ENCODE peak calls at places on chromosomes 12 and 14, in six cellular contexts. J is RWPE2, I is right lobe of liver, L is AG04450, H is A549, O is fibroblast of villous mesenchyme. W is an unnamed sample.

GRCh38 chr14:93525691-93526451 is 95.1 kb downstream of the UNC79 start:
- DNase-seq in J (no peak), I (no peak), L (no peak), H (no peak), O (no peak), W (no peak)

GRCh38 chr12:23815810-23816209 is 133.7 kb downstream of the SOX5 start:
- DNase-seq in J (no peak), I (no peak), L (no peak), H (no peak), O (no peak), W (no peak)

GRCh38 chr14:39230416-39230815 is 3.3 kb upstream of the MIA2 start:
- DNase-seq in J (no peak), I (no peak), L (no peak), H (no peak), O (no peak), W (no peak)

GRCh38 chr12:12837025-12837872 is 24.1 kb downstream of the DDX47 start:
- DNase-seq in J (peak), I (no peak), L (peak), H (peak), O (peak), W (peak)

GRCh38 chr12:52600941-52601481 is at the start of gene KRT72:
- DNase-seq in J (peak), I (peak), L (no peak), H (no peak), O (no peak), W (no peak)

GRCh38 chr12:4910502-4911315 is 1.0 kb downstream of the KCNA1 start:
- DNase-seq in J (no peak), I (no peak), L (no peak), H (no peak), O (no peak), W (no peak)

GRCh38 chr12:89038831-89039509 is 313.3 kb downstream of the DUSP6 start:
- DNase-seq in J (no peak), I (no peak), L (no peak), H (no peak), O (no peak), W (no peak)

GRCh38 chr12:131994589-131994988 is 44.8 kb downstream of the EP400 start:
- DNase-seq in J (no peak), I (no peak), L (no peak), H (no peak), O (no peak), W (no peak)

GRCh38 chr14:99749142-99749541 is 44.1 kb upstream of the EML1 start:
- DNase-seq in J (no peak), I (peak), L (no peak), H (peak), O (no peak), W (no peak)
- TF ChIP-seq CTCF in J (no peak), I (no peak), L (peak), H (no peak), O (peak), W (peak)

GRCh38 chr14:57753821-57754220 is 112.1 kb downstream of the SLC35F4 start:
- DNase-seq in J (no peak), I (no peak), L (no peak), H (no peak), O (no peak), W (no peak)
- H3K4me3 ChIP-seq in J (no peak), I (no peak), L (no peak), H (no peak), O (no peak), W (no peak)

DNA sequence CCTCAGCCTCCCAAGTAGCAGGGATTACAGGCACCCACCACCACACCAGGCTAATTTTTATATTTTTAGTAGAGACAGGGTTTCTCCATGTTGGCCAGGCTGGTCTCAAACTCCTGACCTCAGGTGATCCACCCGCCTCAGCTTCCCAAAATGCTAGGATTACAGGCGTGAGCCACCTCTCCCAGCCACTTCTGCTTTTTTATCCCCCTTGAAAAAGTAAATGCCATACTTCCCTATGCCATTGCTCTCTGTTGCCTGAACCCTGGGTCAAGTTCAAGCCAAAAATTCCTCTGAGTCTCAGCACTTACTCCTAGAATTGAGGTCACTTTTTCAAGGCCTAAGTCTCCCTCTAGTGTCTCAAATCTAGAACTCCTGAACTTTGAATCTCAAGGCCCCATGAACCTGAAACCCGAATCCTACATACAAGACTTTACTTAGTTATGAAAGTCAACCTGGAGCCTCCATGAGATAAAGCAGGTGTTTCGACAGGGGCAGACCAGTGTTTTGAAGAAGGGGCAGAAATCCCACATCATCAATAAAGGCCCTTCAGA is 1.4 kb upstream of the APOBEC1 start:
- DNase-seq in J (no peak), I (no peak), L (no peak), H (peak), O (peak), W (no peak)
- TF ChIP-seq CTCF in J (no peak), I (no peak), L (no peak), H (no peak), O (peak), W (peak)

GRCh38 chr12:1533602-1534304 is 60.6 kb downstream of the FBXL14 start:
- DNase-seq in J (peak), I (no peak), L (no peak), H (no peak), O (no peak), W (no peak)
- H3K4me3 ChIP-seq in J (no peak), I (no peak), L (peak), H (no peak), O (no peak), W (no peak)

DNA sequence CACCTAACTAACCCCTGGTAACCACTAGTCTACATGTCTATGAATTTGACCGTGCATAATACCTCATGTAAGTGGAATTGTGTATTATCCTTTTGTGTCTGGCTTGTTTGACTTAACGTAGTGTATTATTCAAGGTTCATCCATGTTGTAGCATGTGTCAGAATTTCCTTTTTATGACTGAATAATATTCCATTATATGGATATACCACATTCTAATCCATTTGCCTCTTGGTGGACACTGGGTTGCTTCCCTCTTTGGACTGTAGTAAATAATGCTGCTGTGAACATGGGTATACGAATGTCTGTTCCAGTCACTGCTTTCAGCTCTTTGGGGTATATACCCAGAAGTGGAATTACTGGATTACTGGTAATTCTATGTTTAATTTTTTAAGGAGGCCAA is 3.3 kb downstream of the SNRPF start:
- DNase-seq in J (no peak), I (no peak), L (no peak), H (no peak), O (no peak), W (no peak)
- TF ChIP-seq CTCF in J (no peak), I (no peak), L (no peak), H (no peak), O (no peak), W (no peak)

W was measured in HFF-Myc.